ENCODE peak calls at places on chromosome X, in eight cellular contexts. H is activated T-helper 1 cell treated with anti-CD3 and anti-CD28 coated beads, Interleukin-2, amount 50 U/mL, for 16 hours; S is AG10803; D is psoas muscle; O is GM12865; C is fibroblast of mammary gland; T is T-helper 17 cell; E is CD4-positive, alpha-beta T cell. R is an unnamed sample.

GRCh38 chrX:148582353-148582752 is 81.9 kb downstream of the AFF2 start:
- DNase-seq in C (no peak), S (peak; percentile 22), E (no peak), D (no peak), T (no peak), H (no peak), O (no peak), R (no peak)

GRCh38 chrX:106951230-106951629 is 31.0 kb downstream of the CLDN2 start:
- DNase-seq in C (no peak), T (no peak), H (no peak), D (no peak), O (no peak), E (no peak), S (no peak), R (no peak)

GRCh38 chrX:41025926-41026325 is 59.3 kb upstream of the USP9X start:
- DNase-seq in D (no peak), T (no peak), E (no peak), O (no peak), H (no peak), S (no peak), C (peak; percentile 20), R (no peak)

GRCh38 chrX:27438937-27439336 is 24.2 kb downstream of the PPP4R3C start:
- DNase-seq in D (no peak), E (no peak), T (no peak), C (no peak), H (no peak), O (no peak), S (no peak), R (no peak)

GRCh38 chrX:38577738-38578137 is 16.4 kb downstream of the TSPAN7 start:
- DNase-seq in O (no peak), H (no peak), D (no peak), C (no peak), T (no peak), E (no peak), S (no peak), R (no peak)

GRCh38 chrX:121832446-121832845 is 785.0 kb downstream of the GLUD2 start:
- DNase-seq in S (peak; percentile 27), C (no peak), T (no peak), O (no peak), H (no peak), D (no peak), E (no peak), R (no peak)

GRCh38 chrX:1336331-1337143 is at the start of gene IL3RA:
- DNase-seq in C (no peak), H (no peak), E (no peak), O (peak; percentile 71), S (peak; percentile 14), D (no peak), T (no peak), R (peak; percentile 9)

GRCh38 chrX:36867143-36867542 is 141.0 kb upstream of the FAM47C start:
- DNase-seq in D (no peak), E (no peak), H (no peak), S (peak; percentile 9), T (no peak), C (peak; percentile 28), O (peak; percentile 1), R (peak; percentile 32)

GRCh38 chrX:100994352-100995281 is 25.1 kb downstream of the ARL13A start:
- DNase-seq in E (no peak), S (peak; percentile 42), H (no peak), O (peak; percentile 54), C (peak; percentile 59), T (no peak), D (no peak), R (no peak)

GRCh38 chrX:32530802-32531403 is 680.4 kb downstream of the DMD start:
- DNase-seq in C (peak; percentile 53), O (peak; percentile 46), H (no peak), D (no peak), E (no peak), S (peak; percentile 14), T (no peak), R (peak; percentile 54)

GRCh38 chrX:54817220-54817820 is 9.8 kb downstream of the MAGED2 start:
- DNase-seq in H (no peak), E (no peak), O (no peak), S (no peak), T (no peak), D (no peak), C (no peak), R (no peak)

GRCh38 chrX:139869796-139870195 is 63.1 kb downstream of the ATP11C start:
- DNase-seq in C (no peak), E (no peak), D (no peak), T (no peak), O (no peak), H (no peak), S (no peak), R (no peak)

GRCh38 chrX:110402091-110402854 is 43.6 kb downstream of the RTL9 start:
- DNase-seq in T (no peak), S (peak; percentile 83), H (no peak), C (peak; percentile 80), D (peak; percentile 46), E (no peak), O (no peak), R (no peak)

GRCh38 chrX:110847334-110847733 is 51.7 kb upstream of the CHRDL1 start:
- DNase-seq in E (no peak), S (peak; percentile 49), D (no peak), H (no peak), O (peak; percentile 52), T (no peak), C (peak; percentile 75), R (peak; percentile 80)

GRCh38 chrX:10574663-10575062 is 45.7 kb downstream of the MID1 start:
- DNase-seq in O (no peak), H (no peak), T (no peak), C (peak; percentile 69), D (no peak), E (no peak), S (peak; percentile 42), R (no peak)

GRCh38 chrX:18640686-18641085 is 31.2 kb downstream of the RS1 start:
- DNase-seq in D (no peak), S (peak; percentile 1), T (no peak), O (no peak), H (no peak), C (no peak), E (no peak), R (no peak)

GRCh38 chrX:64389489-64389888 is 5.8 kb downstream of the MTMR8 start:
- DNase-seq in H (no peak), D (no peak), O (no peak), T (no peak), S (no peak), C (no peak), E (no peak), R (no peak)

GRCh38 chrX:24145340-24146186 is 4.0 kb upstream of the ZFX start:
- DNase-seq in C (peak; percentile 49), H (no peak), O (no peak), T (no peak), S (peak; percentile 78), D (no peak), E (no peak), R (no peak)

GRCh38 chrX:27336466-27337091 is 126.6 kb downstream of the PPP4R3C start:
- DNase-seq in S (no peak), D (no peak), C (peak; percentile 4), E (no peak), O (peak; percentile 22), H (peak; percentile 4), T (no peak), R (peak; percentile 50)

GRCh38 chrX:3638280-3638873 is 75.1 kb downstream of the PRKX start:
- DNase-seq in D (peak; percentile 16), E (peak; percentile 32), C (peak; percentile 59), H (no peak), S (peak; percentile 34), T (no peak), O (peak; percentile 40), R (peak; percentile 23)

GRCh38 chrX:150201391-150201790 is 161.7 kb upstream of the MAMLD1 start:
- DNase-seq in D (no peak), C (no peak), S (no peak), T (no peak), E (no peak), H (no peak), O (no peak), R (no peak)

GRCh38 chrX:39716401-39716800 is 381.4 kb downstream of the BCOR start:
- DNase-seq in C (no peak), O (no peak), D (no peak), H (no peak), E (no peak), T (no peak), S (no peak), R (no peak)